ENCODE peak calls at places on chromosome 20, in six cellular contexts. U is spleen; Z is fibroblast of mammary gland; F is H7; E is left lung; Q is naive thymus-derived CD4-positive, alpha-beta T cell. P is an unnamed sample.

GRCh38 chr20:40689100-40689942 is at the start of gene MAFB:
- DNase-seq in U (peak; percentile 93), Z (peak; percentile 82), F (peak; percentile 98), E (peak; percentile 98), Q (peak; percentile 67), P (peak; percentile 91)

GRCh38 chr20:11045412-11046175 is 371.8 kb upstream of the JAG1 start:
- DNase-seq in U (no peak), Z (no peak), F (no peak), E (no peak), Q (no peak), P (no peak)

GRCh38 chr20:17822039-17822438 is 122.3 kb downstream of the BANF2 start:
- DNase-seq in U (no peak), Z (peak; percentile 90), F (no peak), E (no peak), Q (no peak), P (peak; percentile 59)

GRCh38 chr20:16434087-16434664 is 139.1 kb downstream of the KIF16B start:
- DNase-seq in U (peak; percentile 77), Z (peak; percentile 51), F (peak; percentile 28), E (peak; percentile 60), Q (peak; percentile 32), P (peak; percentile 42)

GRCh38 chr20:32208499-32209154 is 947 bp downstream of the POFUT1 start:
- DNase-seq in U (no peak), Z (no peak), F (no peak), E (no peak), Q (no peak), P (no peak)

GRCh38 chr20:3250091-3250504 is 11.1 kb upstream of the SLC4A11 start:
- DNase-seq in U (peak; percentile 51), Z (no peak), F (peak; percentile 94), E (peak; percentile 58), Q (no peak), P (no peak)

GRCh38 chr20:46562009-46562372 is 11.5 kb upstream of the OCSTAMP start:
- DNase-seq in U (no peak), Z (no peak), F (no peak), E (no peak), Q (no peak), P (no peak)

GRCh38 chr20:15857131-15857784 is 716.0 kb downstream of the KIF16B start:
- DNase-seq in U (peak; percentile 75), Z (no peak), F (no peak), E (no peak), Q (no peak), P (no peak)

GRCh38 chr20:47318596-47319516 is 37.6 kb downstream of the ZMYND8 start:
- DNase-seq in U (peak; percentile 84), Z (peak; percentile 80), F (peak; percentile 64), E (peak; percentile 91), Q (peak; percentile 25), P (peak; percentile 82)

GRCh38 chr20:19750907-19751636 is 7.0 kb upstream of the RIN2 start:
- DNase-seq in U (no peak), Z (no peak), F (no peak), E (no peak), Q (no peak), P (no peak)

GRCh38 chr20:14785065-14785743 is 447.8 kb upstream of the FLRT3 start:
- DNase-seq in U (no peak), Z (no peak), F (no peak), E (no peak), Q (no peak), P (no peak)

GRCh38 chr20:22584922-22585785 is 782 bp upstream of the FOXA2 start:
- DNase-seq in U (no peak), Z (no peak), F (peak; percentile 81), E (peak; percentile 79), Q (no peak), P (no peak)

GRCh38 chr20:5703542-5704215 is 46.5 kb upstream of the SHLD1 start:
- DNase-seq in U (no peak), Z (no peak), F (no peak), E (no peak), Q (no peak), P (no peak)

GRCh38 chr20:56554869-56555268 is 21.8 kb downstream of the FAM209B start:
- DNase-seq in U (no peak), Z (peak; percentile 98), F (no peak), E (no peak), Q (no peak), P (peak; percentile 97)

GRCh38 chr20:9515761-9516657 is 1.6 kb downstream of the LAMP5 start:
- DNase-seq in U (no peak), Z (peak; percentile 17), F (peak; percentile 71), E (peak; percentile 67), Q (no peak), P (no peak)

GRCh38 chr20:46400253-46400652 is 6.2 kb downstream of the ELMO2 start:
- DNase-seq in U (no peak), Z (peak; percentile 79), F (no peak), E (no peak), Q (no peak), P (peak; percentile 49)

GRCh38 chr20:47400685-47401084 is 44.2 kb upstream of the ZMYND8 start:
- DNase-seq in U (no peak), Z (no peak), F (peak; percentile 61), E (no peak), Q (no peak), P (no peak)

GRCh38 chr20:50152394-50153152 is 950 bp downstream of the PEDS1 start:
- DNase-seq in U (no peak), Z (no peak), F (peak; percentile 60), E (no peak), Q (no peak), P (no peak)

GRCh38 chr20:17958326-17959256 is 10.0 kb downstream of the SNX5 start:
- DNase-seq in U (no peak), Z (peak; percentile 45), F (no peak), E (no peak), Q (no peak), P (peak; percentile 42)

GRCh38 chr20:54073288-54073687 is 2.9 kb upstream of the BCAS1 start:
- DNase-seq in U (no peak), Z (no peak), F (no peak), E (no peak), Q (no peak), P (no peak)

GRCh38 chr20:18427214-18427613 is 39.6 kb downstream of the DZANK1 start:
- DNase-seq in U (no peak), Z (no peak), F (no peak), E (no peak), Q (no peak), P (no peak)

GRCh38 chr20:36886859-36887778 is 11.2 kb downstream of the TLDC2 start:
- DNase-seq in U (peak; percentile 92), Z (peak; percentile 81), F (peak; percentile 92), E (peak; percentile 91), Q (peak; percentile 83), P (peak; percentile 78)
- H3K4me3 ChIP-seq in U (no peak overlapping the region), Z (peak overlapping the region; percentile 20), F (no peak overlapping the region), E (no peak overlapping the region), Q (no peak overlapping the region), P (no peak overlapping the region)

GRCh38 chr20:1687053-1687452 is 29.5 kb upstream of the SIRPG start:
- DNase-seq in U (no peak), Z (no peak), F (no peak), E (no peak), Q (no peak), P (no peak)

GRCh38 chr20:1686151-1686748 is 28.7 kb upstream of the SIRPG start:
- DNase-seq in U (no peak), Z (no peak), F (no peak), E (no peak), Q (no peak), P (no peak)

GRCh38 chr20:1684872-1685271 is 27.3 kb upstream of the SIRPG start:
- DNase-seq in U (no peak), Z (no peak), F (no peak), E (no peak), Q (no peak), P (no peak)

GRCh38 chr20:1688886-1689538 is 31.4 kb upstream of the SIRPG start:
- DNase-seq in U (no peak), Z (no peak), F (no peak), E (no peak), Q (no peak), P (no peak)

DNA sequence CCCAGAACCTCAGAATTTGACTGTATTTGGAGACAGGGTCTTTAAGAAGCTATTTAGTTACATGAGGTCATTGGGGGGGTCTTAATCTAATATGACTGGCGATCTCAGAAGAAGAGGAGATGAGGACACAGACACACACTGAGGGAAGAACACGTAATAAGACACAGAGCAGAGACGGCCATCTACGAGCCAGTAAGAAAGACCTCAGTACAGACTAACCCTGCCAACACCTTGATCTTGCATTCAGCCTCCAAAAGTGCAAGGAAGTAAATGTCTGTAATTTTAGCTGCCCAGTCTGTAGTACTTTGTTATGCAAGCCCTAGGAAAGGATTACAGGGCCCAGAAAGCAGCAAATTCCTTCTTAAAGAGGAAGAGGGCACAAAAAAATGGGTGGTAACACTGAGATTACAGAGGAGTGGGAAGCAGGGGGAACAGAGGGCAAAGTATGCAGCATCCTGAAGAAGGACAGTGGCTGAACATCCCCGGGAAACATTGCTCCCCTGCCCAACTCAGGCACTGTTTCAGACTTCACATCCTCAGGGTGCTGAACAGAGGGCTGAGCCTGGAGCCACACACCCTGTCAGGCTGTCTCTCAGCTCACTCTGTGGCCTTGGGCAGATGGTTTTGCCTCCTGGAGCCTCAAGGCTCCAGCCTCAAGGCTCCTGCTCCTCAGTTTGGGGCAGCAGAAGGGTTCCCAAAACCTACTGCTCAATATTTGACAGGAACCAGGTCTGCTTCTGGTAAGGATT is 27.9 kb upstream of the SIRPG start:
- DNase-seq in U (no peak), Z (no peak), F (no peak), E (no peak), Q (no peak), P (no peak)
- H3K4me3 ChIP-seq in U (no peak overlapping the region), Z (no peak overlapping the region), F (no peak overlapping the region), E (no peak overlapping the region), Q (peak overlapping the region; percentile 65), P (no peak overlapping the region)

GRCh38 chr20:44207066-44207723 is 3.4 kb downstream of the OSER1 start:
- DNase-seq in U (no peak), Z (no peak), F (no peak), E (no peak), Q (no peak), P (no peak)
- H3K4me3 ChIP-seq in U (no peak overlapping the region), Z (no peak overlapping the region), F (no peak overlapping the region), E (no peak overlapping the region), Q (no peak overlapping the region), P (no peak overlapping the region)

GRCh38 chr20:62603021-62603906 is 39.0 kb upstream of the SLCO4A1 start:
- DNase-seq in U (peak; percentile 94), Z (peak; percentile 67), F (no peak), E (peak; percentile 95), Q (peak; percentile 62), P (peak; percentile 64)

GRCh38 chr20:62603907-62604785 is 38.2 kb upstream of the SLCO4A1 start:
- DNase-seq in U (no peak), Z (no peak), F (no peak), E (peak; percentile 81), Q (no peak), P (no peak)

GRCh38 chr20:62604796-62605195 is 37.5 kb upstream of the SLCO4A1 start:
- DNase-seq in U (no peak), Z (no peak), F (no peak), E (peak; percentile 74), Q (no peak), P (no peak)

GRCh38 chr20:62601172-62601571 is 41.1 kb upstream of the SLCO4A1 start:
- DNase-seq in U (no peak), Z (no peak), F (no peak), E (no peak), Q (no peak), P (no peak)

DNA sequence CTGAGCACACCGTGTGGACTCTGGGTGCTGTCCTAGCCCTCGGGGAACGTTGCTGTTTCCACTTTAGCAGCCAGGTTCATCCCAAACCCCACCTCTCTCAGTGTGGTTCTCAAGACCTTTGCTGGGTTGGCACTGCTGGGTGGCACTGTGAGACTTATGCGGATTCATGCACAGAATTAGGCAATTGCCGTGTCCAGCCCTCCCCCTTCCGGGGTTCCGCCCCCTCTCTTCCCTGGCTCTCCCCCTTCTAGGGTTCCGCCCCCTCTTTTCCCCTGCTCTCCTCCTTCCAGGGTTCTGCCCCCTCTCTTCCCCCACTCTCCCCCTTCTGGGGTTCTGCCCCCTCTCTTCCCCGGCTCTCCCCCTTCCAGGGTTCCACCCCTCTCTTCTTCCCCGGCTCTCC is 39.8 kb upstream of the SLCO4A1 start:
- DNase-seq in U (peak; percentile 90), Z (no peak), F (no peak), E (peak; percentile 91), Q (peak; percentile 46), P (no peak)
- H3K4me3 ChIP-seq in U (no peak overlapping the region), Z (no peak overlapping the region), F (no peak overlapping the region), E (no peak overlapping the region), Q (peak overlapping the region; percentile 59), P (no peak overlapping the region)